ENCODE peak calls at places on chromosome 7, in four cellular contexts. One of them, this sample, is unnamed. For H3K9me3, the result is how much of the 10 kb centered on the place peaks cover.

GRCh38 chr7:17939670-17940301 is 508 bp downstream of the SNX13 start:
- DNase-seq in IMR-90: peak
- DNase-seq in GM23248: peak
- DNase-seq in neural progenitor cell: peak
- DNase-seq in this sample: peak

GRCh38 chr7:50393076-50393475 is 57.1 kb downstream of the FIGNL1 start:
- DNase-seq in neural progenitor cell: no peak
- DNase-seq in GM23248: no peak
- DNase-seq in IMR-90: no peak
- DNase-seq in this sample: no peak

GRCh38 chr7:71015260-71015900 is 116.6 kb upstream of the GALNT17 start:
- DNase-seq in IMR-90: no peak
- DNase-seq in GM23248: no peak
- DNase-seq in neural progenitor cell: no peak
- DNase-seq in this sample: no peak

GRCh38 chr7:32500922-32501341 is 5.6 kb downstream of the AVL9 start:
- DNase-seq in GM23248: peak
- DNase-seq in IMR-90: peak
- DNase-seq in neural progenitor cell: no peak
- DNase-seq in this sample: no peak

GRCh38 chr7:40969641-40970040 is 733.2 kb downstream of the INHBA start:
- DNase-seq in neural progenitor cell: no peak
- DNase-seq in IMR-90: no peak
- DNase-seq in GM23248: no peak
- DNase-seq in this sample: no peak

GRCh38 chr7:87152897-87153641 is 816 bp downstream of the DMTF1 start:
- DNase-seq in IMR-90: peak
- DNase-seq in GM23248: peak
- DNase-seq in neural progenitor cell: peak
- DNase-seq in this sample: peak

GRCh38 chr7:43540463-43540862 is 42.4 kb upstream of the STK17A start:
- DNase-seq in GM23248: no peak
- DNase-seq in IMR-90: no peak
- DNase-seq in neural progenitor cell: no peak
- DNase-seq in this sample: no peak

GRCh38 chr7:106039486-106040060 is 72.5 kb downstream of the SYPL1 start:
- DNase-seq in IMR-90: peak
- DNase-seq in GM23248: peak
- DNase-seq in neural progenitor cell: peak
- DNase-seq in this sample: no peak

GRCh38 chr7:53611043-53611442 is 575.6 kb downstream of the POM121L12 start:
- DNase-seq in IMR-90: no peak
- DNase-seq in GM23248: no peak
- DNase-seq in neural progenitor cell: no peak
- DNase-seq in this sample: no peak

GRCh38 chr7:90764848-90765570 is 168.9 kb downstream of the CDK14 start:
- DNase-seq in GM23248: no peak
- DNase-seq in neural progenitor cell: peak
- DNase-seq in IMR-90: no peak
- DNase-seq in this sample: no peak

GRCh38 chr7:47087866-47088265 is 494.0 kb downstream of the TNS3 start:
- DNase-seq in GM23248: peak
- DNase-seq in IMR-90: peak
- DNase-seq in neural progenitor cell: no peak
- DNase-seq in this sample: no peak

GRCh38 chr7:28466341-28466740 is 54.0 kb downstream of the CREB5 start:
- DNase-seq in GM23248: peak
- DNase-seq in IMR-90: no peak
- DNase-seq in neural progenitor cell: no peak
- DNase-seq in this sample: no peak

GRCh38 chr7:150396426-150397375 is 17.6 kb downstream of the ZNF775 start:
- DNase-seq in GM23248: no peak
- DNase-seq in neural progenitor cell: no peak
- DNase-seq in IMR-90: no peak
- DNase-seq in this sample: no peak

GRCh38 chr7:45689797-45690761 is 115.9 kb downstream of the ADCY1 start:
- DNase-seq in GM23248: no peak
- DNase-seq in neural progenitor cell: no peak
- DNase-seq in IMR-90: no peak
- DNase-seq in this sample: no peak

GRCh38 chr7:36090976-36091375 is 62.1 kb upstream of the EEPD1 start:
- DNase-seq in IMR-90: no peak
- DNase-seq in GM23248: no peak
- DNase-seq in neural progenitor cell: no peak
- DNase-seq in this sample: no peak

GRCh38 chr7:41885078-41885477 is 182.2 kb upstream of the INHBA start:
- DNase-seq in neural progenitor cell: no peak
- DNase-seq in GM23248: peak
- DNase-seq in IMR-90: peak
- DNase-seq in this sample: no peak

GRCh38 chr7:49669692-49670260 is 103.7 kb upstream of the VWC2 start:
- DNase-seq in IMR-90: no peak
- DNase-seq in GM23248: no peak
- DNase-seq in neural progenitor cell: no peak
- DNase-seq in this sample: no peak

GRCh38 chr7:8263048-8263447 is 1.1 kb upstream of the ICA1 start:
- DNase-seq in neural progenitor cell: no peak
- DNase-seq in GM23248: no peak
- DNase-seq in IMR-90: no peak
- DNase-seq in this sample: no peak

GRCh38 chr7:5636446-5636835 is 145.0 kb downstream of the RNF216 start:
- DNase-seq in GM23248: peak
- DNase-seq in neural progenitor cell: peak
- DNase-seq in IMR-90: no peak
- DNase-seq in this sample: no peak

GRCh38 chr7:1457949-1458675 is 1.2 kb downstream of the MICALL2 start:
- DNase-seq in GM23248: peak
- DNase-seq in neural progenitor cell: no peak
- DNase-seq in IMR-90: no peak
- DNase-seq in this sample: no peak

GRCh38 chr7:39667354-39667923 is 44.1 kb downstream of the RALA start:
- DNase-seq in GM23248: peak
- DNase-seq in neural progenitor cell: no peak
- DNase-seq in IMR-90: no peak
- DNase-seq in this sample: no peak

GRCh38 chr7:151426486-151426905 is 13.4 kb downstream of the CRYGN start:
- DNase-seq in neural progenitor cell: no peak
- DNase-seq in IMR-90: peak
- DNase-seq in GM23248: peak
- DNase-seq in this sample: no peak

GRCh38 chr7:27438878-27439589 is 196.4 kb downstream of the EVX1 start:
- DNase-seq in neural progenitor cell: no peak
- DNase-seq in IMR-90: no peak
- DNase-seq in GM23248: no peak
- DNase-seq in this sample: no peak

DNA sequence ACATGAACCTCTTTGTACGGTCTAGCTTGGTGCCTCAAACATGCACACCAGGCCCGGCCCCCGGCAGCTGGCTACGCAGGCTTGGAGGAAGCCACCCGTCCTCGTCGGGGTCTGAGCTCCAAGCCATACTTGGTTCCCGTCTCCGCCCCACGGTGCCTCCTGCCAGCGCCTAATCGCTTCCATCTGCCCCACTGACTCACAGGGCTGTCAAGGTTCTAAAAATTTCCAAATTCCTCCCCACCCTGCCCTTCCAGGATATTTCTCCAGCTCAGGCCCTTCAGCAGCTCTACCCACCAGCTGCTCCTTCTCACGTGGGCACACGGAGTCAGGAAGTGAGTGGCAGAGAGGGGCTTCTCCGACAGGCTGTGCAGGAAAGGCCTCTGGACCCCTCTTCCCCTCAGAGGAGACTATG is 38.8 kb downstream of the TMEM270 start:
- DNase-seq in neural progenitor cell: no peak
- DNase-seq in GM23248: peak
- DNase-seq in IMR-90: peak
- DNase-seq in this sample: no peak
- H3K9ac ChIP-seq in neural progenitor cell: no peak
- H3K9ac ChIP-seq in GM23248: peak
- H3K9ac ChIP-seq in IMR-90: peak
- H3K9ac ChIP-seq in this sample: no peak

GRCh38 chr7:153470004-153470671 is 582.1 kb upstream of the DPP6 start:
- DNase-seq in IMR-90: no peak
- DNase-seq in GM23248: no peak
- DNase-seq in neural progenitor cell: no peak
- DNase-seq in this sample: no peak
- H3K9me3 ChIP-seq in IMR-90: under half
- H3K9me3 ChIP-seq in GM23248: under half
- H3K9me3 ChIP-seq in neural progenitor cell: under half
- H3K9me3 ChIP-seq in this sample: under half

GRCh38 chr7:7014827-7015610 is 167.3 kb upstream of the C1GALT1 start:
- DNase-seq in neural progenitor cell: peak
- DNase-seq in GM23248: no peak
- DNase-seq in IMR-90: no peak
- DNase-seq in this sample: no peak
- H3K4me3 ChIP-seq in neural progenitor cell: no peak
- H3K4me3 ChIP-seq in GM23248: no peak
- H3K4me3 ChIP-seq in IMR-90: no peak
- H3K4me3 ChIP-seq in this sample: no peak

GRCh38 chr7:154633641-154634040 is 369.3 kb downstream of the PAXIP1 start:
- DNase-seq in neural progenitor cell: no peak
- DNase-seq in GM23248: no peak
- DNase-seq in IMR-90: no peak
- DNase-seq in this sample: no peak

GRCh38 chr7:154631162-154631561 is 371.8 kb downstream of the PAXIP1 start:
- DNase-seq in IMR-90: no peak
- DNase-seq in neural progenitor cell: no peak
- DNase-seq in GM23248: no peak
- DNase-seq in this sample: no peak

GRCh38 chr7:154623399-154623798 is 379.5 kb downstream of the PAXIP1 start:
- DNase-seq in GM23248: no peak
- DNase-seq in neural progenitor cell: no peak
- DNase-seq in IMR-90: no peak
- DNase-seq in this sample: no peak

GRCh38 chr7:154627571-154628290 is 375.2 kb downstream of the PAXIP1 start:
- DNase-seq in neural progenitor cell: no peak
- DNase-seq in IMR-90: no peak
- DNase-seq in GM23248: no peak
- DNase-seq in this sample: no peak
- H3K9ac ChIP-seq in neural progenitor cell: no peak
- H3K9ac ChIP-seq in IMR-90: no peak
- H3K9ac ChIP-seq in GM23248: no peak
- H3K9ac ChIP-seq in this sample: no peak

DNA sequence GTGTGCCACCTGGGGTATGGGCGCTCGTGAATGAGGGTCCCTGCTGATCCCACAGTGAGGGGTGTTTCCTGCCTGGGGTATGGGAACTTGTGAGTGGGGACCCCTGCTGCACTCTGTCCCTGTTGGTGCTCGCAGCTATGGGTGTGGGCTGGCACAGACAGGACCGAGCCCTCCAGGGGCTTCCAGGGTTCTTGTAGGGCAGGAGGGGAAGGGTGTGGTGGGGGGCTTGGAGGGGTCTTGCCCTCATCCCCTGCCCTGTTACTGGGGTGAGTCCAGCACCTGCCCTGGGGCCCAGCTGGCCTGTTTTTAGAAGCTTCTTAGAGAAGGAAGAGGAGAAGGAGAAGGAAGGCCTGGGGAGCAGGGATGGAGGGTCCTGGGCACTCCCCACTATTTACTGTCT is 377.0 kb upstream of the NUPR2 start:
- DNase-seq in IMR-90: no peak
- DNase-seq in neural progenitor cell: no peak
- DNase-seq in GM23248: no peak
- DNase-seq in this sample: no peak
- H3K9me3 ChIP-seq in IMR-90: half or more
- H3K9me3 ChIP-seq in neural progenitor cell: under half
- H3K9me3 ChIP-seq in GM23248: under half
- H3K9me3 ChIP-seq in this sample: under half

DNA sequence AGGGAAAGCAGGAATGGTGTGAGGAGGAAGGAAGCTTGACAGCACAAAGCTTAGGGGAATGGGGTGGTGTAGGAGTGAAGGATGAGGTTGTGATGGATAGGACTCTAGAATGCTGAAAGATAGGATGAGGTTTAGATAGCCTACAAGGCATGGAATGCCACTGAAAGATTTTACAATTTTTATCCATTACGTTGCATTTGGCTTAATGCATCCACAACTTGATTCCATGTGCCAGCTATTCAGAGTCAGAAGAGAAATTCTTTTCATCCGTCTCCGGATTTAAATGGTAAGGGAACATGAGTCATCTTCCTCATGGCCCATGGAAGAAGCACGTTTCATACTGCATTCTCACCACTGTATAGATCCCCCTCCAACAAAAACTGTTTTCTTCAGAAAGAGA is 212.4 kb upstream of the BMPER start:
- DNase-seq in neural progenitor cell: no peak
- DNase-seq in GM23248: peak
- DNase-seq in IMR-90: peak
- DNase-seq in this sample: no peak
- H3K4me3 ChIP-seq in neural progenitor cell: no peak
- H3K4me3 ChIP-seq in GM23248: no peak
- H3K4me3 ChIP-seq in IMR-90: no peak
- H3K4me3 ChIP-seq in this sample: no peak

GRCh38 chr7:92785923-92786322 is 50.5 kb downstream of the CDK6 start:
- DNase-seq in GM23248: peak
- DNase-seq in IMR-90: peak
- DNase-seq in neural progenitor cell: no peak
- DNase-seq in this sample: no peak
- H3K9ac ChIP-seq in GM23248: peak
- H3K9ac ChIP-seq in IMR-90: no peak
- H3K9ac ChIP-seq in neural progenitor cell: no peak
- H3K9ac ChIP-seq in this sample: no peak